ENCODE peak calls at places on chromosomes 4 and X, in four cellular contexts. B is K562, F is HepG2, L is HEK293T. C is an unnamed sample.

GRCh38 chr4:3257691-3258482 is 8.9 kb downstream of the MSANTD1 start:
- DNase-seq in B (no peak), F (no peak), L (no peak), C (peak; percentile 7)

GRCh38 chr4:95304898-95305297 is 243.9 kb downstream of the UNC5C start:
- DNase-seq in B (no peak), F (no peak), L (no peak), C (no peak)

GRCh38 chrX:41027388-41027787 is 57.9 kb upstream of the USP9X start:
- DNase-seq in B (no peak), F (no peak), L (no peak), C (no peak)

GRCh38 chrX:108945883-108946523 is 209.6 kb upstream of the IRS4 start:
- DNase-seq in B (no peak), F (no peak), L (no peak), C (no peak)

GRCh38 chrX:151177141-151178027 is 1.0 kb downstream of the GPR50 start:
- DNase-seq in B (no peak), F (no peak), L (peak; percentile 26), C (no peak)

GRCh38 chr4:44660396-44660795 is 9.0 kb upstream of the YIPF7 start:
- DNase-seq in B (no peak), F (no peak), L (no peak), C (no peak)

GRCh38 chr4:10612476-10612875 is 72.1 kb downstream of the CLNK start:
- DNase-seq in B (no peak), F (no peak), L (no peak), C (no peak)

GRCh38 chrX:30533261-30533660 is 44.3 kb downstream of the TASL start:
- DNase-seq in B (no peak), F (no peak), L (no peak), C (no peak)

GRCh38 chrX:52353838-52354237 is 15.0 kb upstream of the XAGE2 start:
- DNase-seq in B (no peak), F (no peak), L (no peak), C (no peak)

GRCh38 chr4:168019019-168019651 is 73.2 kb upstream of the ANXA10 start:
- DNase-seq in B (no peak), F (no peak), L (no peak), C (no peak)

GRCh38 chrX:136694491-136695087 is 46.6 kb downstream of the CD40LG start:
- DNase-seq in B (peak; percentile 52), F (peak; percentile 10), L (peak; percentile 65), C (no peak)

GRCh38 chr4:33837043-33837442 is 2407.3 kb downstream of the ARAP2 start:
- DNase-seq in B (no peak), F (no peak), L (no peak), C (no peak)

GRCh38 chrX:77953708-77954107 is 15.7 kb downstream of the PGAM4 start:
- DNase-seq in B (no peak), F (no peak), L (no peak), C (no peak)

GRCh38 chr4:78057600-78058560 is 757 bp downstream of the FRAS1 start:
- DNase-seq in B (no peak), F (peak; percentile 54), L (peak; percentile 30), C (no peak)

GRCh38 chr4:1723131-1723801 is 1.9 kb downstream of the TACC3 start:
- DNase-seq in B (no peak), F (no peak), L (no peak), C (no peak)

GRCh38 chr4:106529348-106530033 is 160.9 kb upstream of the GIMD1 start:
- DNase-seq in B (no peak), F (no peak), L (no peak), C (no peak)

GRCh38 chrX:427812-428725 is 41.4 kb upstream of the PPP2R3B start:
- DNase-seq in B (peak; percentile 24), F (peak; percentile 19), L (peak; percentile 48), C (no peak)

GRCh38 chr4:33134366-33134765 is 2414.2 kb downstream of the PCDH7 start:
- DNase-seq in B (no peak), F (no peak), L (no peak), C (no peak)

GRCh38 chr4:24690436-24690835 is 104.9 kb upstream of the SOD3 start:
- DNase-seq in B (no peak), F (no peak), L (no peak), C (no peak)

GRCh38 chr4:77665381-77666069 is 59.9 kb downstream of the CXCL13 start:
- DNase-seq in B (no peak), F (no peak), L (no peak), C (no peak)

GRCh38 chr4:7761720-7762119 is 177.9 kb downstream of the AFAP1 start:
- DNase-seq in B (peak; percentile 52), F (peak; percentile 49), L (peak; percentile 87), C (no peak)

GRCh38 chr4:139560396-139561084 is 4.5 kb upstream of the SETD7 start:
- DNase-seq in B (no peak), F (no peak), L (no peak), C (no peak)

GRCh38 chrX:116204947-116205346 is 34.4 kb downstream of the AGTR2 start:
- DNase-seq in B (no peak), F (peak; percentile 1), L (peak; percentile 28), C (no peak)

GRCh38 chrX:79259073-79259689 is 108.0 kb downstream of the ITM2A start:
- DNase-seq in B (no peak), F (no peak), L (no peak), C (peak; percentile 99)

GRCh38 chr4:16693040-16693506 is 205.4 kb downstream of the LDB2 start:
- DNase-seq in B (no peak), F (no peak), L (no peak), C (no peak)

GRCh38 chrX:135695471-135695870 is 18.0 kb upstream of the CT45A1 start:
- DNase-seq in B (no peak), F (no peak), L (no peak), C (no peak)

GRCh38 chrX:111181883-111182400 is 86.0 kb downstream of the PAK3 start:
- DNase-seq in B (no peak), F (no peak), L (no peak), C (no peak)

GRCh38 chr4:140094701-140095420 is 59.1 kb downstream of the MAML3 start:
- DNase-seq in B (no peak), F (no peak), L (no peak), C (no peak)

GRCh38 chr4:1058198-1058996 is 47.0 kb downstream of the FGFRL1 start:
- DNase-seq in B (no peak), F (no peak), L (no peak), C (no peak)

GRCh38 chrX:69387559-69388487 is 116.3 kb upstream of the NALF2 start:
- DNase-seq in B (peak; percentile 54), F (peak; percentile 45), L (peak; percentile 86), C (no peak)

GRCh38 chr4:151744614-151745013 is 16.2 kb downstream of the GATB start:
- DNase-seq in B (peak; percentile 84), F (peak; percentile 66), L (peak; percentile 18), C (peak; percentile 44)
- TF ChIP-seq TARDBP in B (no peak), F (no peak), L (no peak), C (no peak)

DNA sequence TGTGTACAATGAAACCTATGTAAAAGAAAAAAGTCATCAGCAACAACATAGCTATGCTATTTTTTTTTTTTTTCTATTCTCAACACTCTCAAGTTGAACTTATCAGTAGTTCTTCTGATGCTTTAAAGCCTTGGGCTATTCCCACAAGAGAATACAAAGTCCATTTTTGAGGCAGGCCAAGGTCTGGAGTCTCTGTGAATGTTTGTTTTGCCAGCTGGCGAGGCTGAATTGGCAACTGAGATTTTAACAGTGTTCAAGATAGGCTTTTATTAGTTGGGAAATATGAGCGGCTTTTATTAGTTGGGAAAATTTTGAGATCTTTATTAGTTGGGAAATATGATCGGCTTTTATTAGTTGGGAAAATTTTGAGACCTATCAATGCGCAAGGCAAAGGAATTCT is 336.6 kb downstream of the SLITRK2 start:
- DNase-seq in B (no peak), F (no peak), L (no peak), C (no peak)
- TF ChIP-seq TARDBP in B (no peak), F (no peak), L (no peak), C (no peak)

GRCh38 chrX:150146271-150146888 is 208.1 kb upstream of the EOLA2 start:
- DNase-seq in B (no peak), F (no peak), L (no peak), C (no peak)

GRCh38 chrX:150148749-150149672 is 210.7 kb upstream of the EOLA2 start:
- DNase-seq in B (no peak), F (no peak), L (no peak), C (no peak)

GRCh38 chrX:150143721-150144440 is 205.6 kb upstream of the EOLA2 start:
- DNase-seq in B (no peak), F (no peak), L (no peak), C (no peak)
- TF ChIP-seq TARDBP in B (no peak), F (no peak), L (no peak), C (no peak)

DNA sequence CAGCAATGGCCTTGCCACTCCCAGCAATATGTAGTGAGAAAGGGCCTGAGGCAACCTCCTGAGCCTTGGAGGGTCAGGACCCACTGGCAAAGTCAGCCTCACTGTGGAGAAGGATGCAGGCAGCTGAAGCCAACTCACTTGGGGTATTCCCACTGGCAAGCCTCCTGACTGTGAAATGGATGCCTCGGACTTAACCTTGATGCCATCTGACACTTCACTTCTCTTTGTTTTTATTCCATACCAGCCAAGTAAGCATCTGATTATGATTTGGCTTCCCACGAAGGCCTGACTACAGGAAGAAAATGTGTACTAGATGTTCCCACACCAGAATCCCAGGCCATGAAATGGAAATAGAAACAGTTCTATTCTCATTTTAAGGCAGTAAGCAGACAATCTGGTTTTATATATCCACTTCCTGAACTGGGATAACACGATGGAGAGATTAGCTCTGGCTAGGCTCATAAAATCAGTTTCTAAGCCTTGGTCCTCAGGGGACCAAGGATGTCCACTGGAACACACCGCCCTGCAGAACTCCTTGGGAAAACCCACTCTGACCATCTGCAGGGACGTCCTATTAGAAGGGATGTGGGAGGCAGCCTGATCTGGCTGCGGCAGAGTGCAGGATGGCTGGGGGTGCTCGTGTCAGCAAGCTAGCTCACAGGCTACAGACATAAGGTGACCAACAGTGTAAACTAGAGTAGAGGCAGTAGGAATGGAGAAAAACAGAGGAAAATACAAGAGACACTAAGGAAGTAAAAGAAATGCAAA is 89.3 kb downstream of the TSPAN5 start:
- DNase-seq in B (no peak), F (no peak), L (no peak), C (no peak)
- TF ChIP-seq TARDBP in B (no peak), F (no peak), L (no peak), C (no peak)

GRCh38 chr4:42070463-42070862 is 80.1 kb downstream of the SLC30A9 start:
- DNase-seq in B (no peak), F (no peak), L (no peak), C (no peak)
- TF ChIP-seq TARDBP in B (no peak), F (no peak), L (no peak), C (no peak)

GRCh38 chr4:113471141-113471860 is 290.2 kb downstream of the CAMK2D start:
- DNase-seq in B (no peak), F (no peak), L (no peak), C (no peak)

GRCh38 chr4:113467581-113467980 is 294.0 kb downstream of the CAMK2D start:
- DNase-seq in B (no peak), F (no peak), L (no peak), C (no peak)

GRCh38 chr4:113469926-113470325 is 291.6 kb downstream of the CAMK2D start:
- DNase-seq in B (no peak), F (peak; percentile 20), L (no peak), C (no peak)

GRCh38 chr4:113469023-113469390 is 292.5 kb downstream of the CAMK2D start:
- DNase-seq in B (no peak), F (no peak), L (no peak), C (no peak)

GRCh38 chr4:113468165-113469022 is 293.1 kb downstream of the CAMK2D start:
- DNase-seq in B (no peak), F (peak; percentile 63), L (peak; percentile 7), C (no peak)
- TF ChIP-seq TARDBP in B (no peak), F (no peak), L (no peak), C (no peak)

C was measured in GM12878.